ENCODE peak calls at places on chromosomes 3 and 15, in five cellular contexts. T is stomach, B is left ventricle myocardium inferior, D is transverse colon, W is tibial artery. C is an unnamed sample.

GRCh38 chr3:110589381-110589780 is 482.2 kb upstream of the NECTIN3 start:
- DNase-seq in T (no peak), B (no peak), D (no peak), W (no peak), C (no peak)

GRCh38 chr3:124859025-124859424 is 28.1 kb downstream of the ITGB5 start:
- DNase-seq in T (no peak), B (no peak), D (no peak), W (no peak), C (no peak)

GRCh38 chr15:89801471-89802205 is 13.0 kb downstream of the ANPEP start:
- DNase-seq in T (no peak), B (no peak), D (no peak), W (no peak), C (no peak)

GRCh38 chr3:69669070-69669469 is 70.2 kb upstream of the MITF start:
- DNase-seq in T (no peak), B (no peak), D (no peak), W (no peak), C (no peak)

GRCh38 chr3:131421957-131422498 is 40.5 kb downstream of the NUDT16 start:
- DNase-seq in T (no peak), B (no peak), D (no peak), W (no peak), C (no peak)

GRCh38 chr15:40536501-40536900 is 28.3 kb downstream of the CCDC32 start:
- DNase-seq in T (no peak), B (no peak), D (no peak), W (no peak), C (peak; percentile 76)

GRCh38 chr3:104831076-104831475 is 535.6 kb upstream of the ALCAM start:
- DNase-seq in T (no peak), B (no peak), D (no peak), W (no peak), C (no peak)

GRCh38 chr3:148955544-148956346 is 35.6 kb upstream of the GYG1 start:
- DNase-seq in T (peak; percentile 39), B (no peak), D (peak; percentile 35), W (peak; percentile 88), C (peak; percentile 61)

GRCh38 chr3:52789746-52790040 is 4.9 kb upstream of the ITIH3 start:
- DNase-seq in T (no peak), B (no peak), D (no peak), W (no peak), C (no peak)

GRCh38 chr15:87348746-87349145 is 907.8 kb downstream of the NTRK3 start:
- DNase-seq in T (no peak), B (no peak), D (no peak), W (no peak), C (no peak)

GRCh38 chr15:44593042-44593736 is 56.2 kb downstream of the EIF3J start:
- DNase-seq in T (no peak), B (no peak), D (no peak), W (no peak), C (no peak)

GRCh38 chr3:32226875-32227500 is 11.5 kb upstream of the CMTM8 start:
- DNase-seq in T (no peak), B (no peak), D (no peak), W (no peak), C (no peak)

DNA sequence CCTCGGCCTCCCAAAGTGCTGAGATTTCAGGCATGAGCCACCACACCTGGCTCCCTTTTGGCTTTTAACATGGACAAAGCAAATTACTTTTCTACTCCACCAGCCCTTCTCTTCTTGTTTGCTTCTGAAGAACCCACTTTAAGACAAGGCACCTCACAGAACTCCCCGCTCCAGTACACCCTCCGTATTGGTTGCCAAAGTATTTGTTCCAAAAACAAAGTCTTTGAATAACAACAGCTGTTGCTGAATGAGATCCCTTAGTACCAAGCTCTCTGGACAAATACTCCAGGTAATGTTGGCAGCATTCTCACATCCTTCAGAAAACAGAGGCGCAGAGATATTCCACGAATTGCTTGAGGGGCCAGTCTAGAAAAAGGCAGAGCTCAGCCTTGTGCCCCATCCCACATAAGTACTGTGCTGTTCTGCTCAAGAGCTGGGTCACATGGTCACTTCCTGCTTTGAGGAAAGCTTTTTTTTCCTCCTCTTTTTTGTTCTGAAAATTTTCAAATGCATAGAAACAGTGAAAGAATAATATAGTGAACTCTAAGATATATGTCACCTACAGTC is 7.3 kb upstream of the CHCHD6 start:
- DNase-seq in T (no peak), B (no peak), D (no peak), W (no peak), C (no peak)
- H3K27me3 ChIP-seq in T (peaks cover 58% of the 10 kb centered on the region), B (peaks cover 44% of the 10 kb centered on the region), D (peaks cover 53% of the 10 kb centered on the region), W (peaks cover 19% of the 10 kb centered on the region), C (no peaks in the 10 kb centered on the region)

GRCh38 chr15:101773496-101774100 is 29.7 kb upstream of the OR4F6 start:
- DNase-seq in T (no peak), B (no peak), D (peak; percentile 23), W (no peak), C (no peak)

GRCh38 chr15:101775136-101775535 is 28.2 kb upstream of the OR4F6 start:
- DNase-seq in T (no peak), B (no peak), D (no peak), W (no peak), C (no peak)

GRCh38 chr15:101772921-101773320 is 30.4 kb upstream of the OR4F6 start:
- DNase-seq in T (no peak), B (no peak), D (no peak), W (no peak), C (no peak)
- H3K27me3 ChIP-seq in T (no peaks in the 10 kb centered on the region), B (no peaks in the 10 kb centered on the region), D (no peaks in the 10 kb centered on the region), W (no peaks in the 10 kb centered on the region), C (no peaks in the 10 kb centered on the region)

GRCh38 chr15:70763120-70763949 is at the start of gene UACA:
- DNase-seq in T (peak; percentile 97), B (peak; percentile 97), D (peak; percentile 98), W (peak; percentile 99), C (peak; percentile 97)
- H3K27me3 ChIP-seq in T (peaks cover 6% of the 10 kb centered on the region), B (no peaks in the 10 kb centered on the region), D (peaks cover 3% of the 10 kb centered on the region), W (no peaks in the 10 kb centered on the region), C (no peaks in the 10 kb centered on the region)

DNA sequence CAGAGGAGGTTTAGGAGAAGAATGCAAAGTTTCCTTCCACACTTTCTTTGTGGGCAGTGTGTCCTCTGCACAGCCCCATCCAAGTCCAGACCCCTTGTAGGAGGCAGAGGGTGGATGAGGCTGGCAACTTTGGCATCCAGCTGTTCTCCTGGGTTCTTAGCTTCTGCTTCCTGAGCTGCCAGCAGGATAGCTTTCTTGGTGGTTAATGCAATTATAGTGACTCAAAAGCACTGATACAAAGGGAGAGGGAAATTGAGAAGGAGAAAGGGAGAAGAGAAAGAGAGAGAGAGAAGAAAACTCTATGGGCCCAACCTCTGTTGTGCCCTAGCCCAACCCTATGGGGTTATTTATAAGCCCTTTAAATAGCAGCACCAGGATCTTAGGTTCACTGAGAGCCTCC is 4.5 kb upstream of the TNFAIP8L3 start:
- DNase-seq in T (no peak), B (no peak), D (no peak), W (no peak), C (no peak)
- H3K27me3 ChIP-seq in T (peaks cover 62% of the 10 kb centered on the region), B (peaks cover 7% of the 10 kb centered on the region), D (peaks cover 23% of the 10 kb centered on the region), W (no peaks in the 10 kb centered on the region), C (no peaks in the 10 kb centered on the region)

DNA sequence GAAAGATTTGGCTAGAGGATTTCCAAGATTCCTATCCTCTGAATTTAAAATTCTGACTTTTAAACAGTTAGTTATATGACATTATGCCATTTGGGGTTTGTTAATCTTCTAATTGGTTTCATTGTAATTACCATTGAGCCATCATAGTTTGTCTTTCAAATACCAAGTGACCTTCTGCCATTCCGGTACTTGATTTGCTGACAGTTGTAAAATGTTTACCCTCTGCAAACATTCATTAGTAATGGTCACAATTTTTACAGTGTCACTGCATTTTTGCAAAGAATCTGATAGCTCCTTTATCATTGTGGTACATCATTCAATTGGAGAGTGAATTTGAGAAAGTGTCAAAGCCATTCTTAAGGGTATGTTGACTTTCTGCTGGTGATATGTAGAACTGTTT is 645.0 kb upstream of the TBL1XR1 start:
- DNase-seq in T (no peak), B (no peak), D (no peak), W (no peak), C (no peak)
- H3K27me3 ChIP-seq in T (no peaks in the 10 kb centered on the region), B (no peaks in the 10 kb centered on the region), D (no peaks in the 10 kb centered on the region), W (no peaks in the 10 kb centered on the region), C (no peaks in the 10 kb centered on the region)